ENCODE peak calls at places on chromosomes 13 and 19, in six cellular contexts. H is mammary epithelial cell, T is small intestine, R is choroid plexus epithelial cell, M is fibroblast of lung, Q is GM23248. J is an unnamed sample.

GRCh38 chr13:93307166-93307565 is 80.6 kb downstream of the GPC6 start:
- DNase-seq in H (no peak), T (no peak), R (no peak), M (no peak), Q (peak; percentile 43), J (no peak)

GRCh38 chr13:48393698-48394085 is 19.2 kb downstream of the LPAR6 start:
- DNase-seq in H (no peak), T (no peak), R (no peak), M (no peak), Q (no peak), J (no peak)

GRCh38 chr13:56735537-56735942 is 405.2 kb upstream of the PRR20A start:
- DNase-seq in H (no peak), T (no peak), R (no peak), M (no peak), Q (no peak), J (no peak)

GRCh38 chr13:30576528-30576927 is 41.2 kb upstream of the USPL1 start:
- DNase-seq in H (peak; percentile 73), T (peak; percentile 29), R (peak; percentile 72), M (peak; percentile 59), Q (no peak), J (peak; percentile 31)

GRCh38 chr13:30804474-30804873 is 69.1 kb downstream of the ALOX5AP start:
- DNase-seq in H (no peak), T (no peak), R (no peak), M (no peak), Q (peak; percentile 49), J (no peak)

GRCh38 chr13:40706439-40706838 is 40.0 kb upstream of the FOXO1 start:
- DNase-seq in H (no peak), T (no peak), R (no peak), M (no peak), Q (no peak), J (no peak)

GRCh38 chr13:42819712-42820111 is 38.3 kb downstream of the FAM216B start:
- DNase-seq in H (no peak), T (no peak), R (peak; percentile 79), M (no peak), Q (no peak), J (no peak)

GRCh38 chr13:50106559-50106958 is 91.3 kb downstream of the KCNRG start:
- DNase-seq in H (no peak), T (no peak), R (no peak), M (no peak), Q (no peak), J (no peak)

GRCh38 chr13:105410602-105411001 is 1124.9 kb downstream of the EFNB2 start:
- DNase-seq in H (peak; percentile 53), T (peak; percentile 52), R (peak; percentile 67), M (peak; percentile 34), Q (peak; percentile 19), J (peak; percentile 8)
- H3K4me3 ChIP-seq in H (no peak overlapping the region), T (no peak overlapping the region), R (peak overlapping the region; percentile 44), M (no peak overlapping the region), Q (no peak overlapping the region), J (no peak overlapping the region)

DNA sequence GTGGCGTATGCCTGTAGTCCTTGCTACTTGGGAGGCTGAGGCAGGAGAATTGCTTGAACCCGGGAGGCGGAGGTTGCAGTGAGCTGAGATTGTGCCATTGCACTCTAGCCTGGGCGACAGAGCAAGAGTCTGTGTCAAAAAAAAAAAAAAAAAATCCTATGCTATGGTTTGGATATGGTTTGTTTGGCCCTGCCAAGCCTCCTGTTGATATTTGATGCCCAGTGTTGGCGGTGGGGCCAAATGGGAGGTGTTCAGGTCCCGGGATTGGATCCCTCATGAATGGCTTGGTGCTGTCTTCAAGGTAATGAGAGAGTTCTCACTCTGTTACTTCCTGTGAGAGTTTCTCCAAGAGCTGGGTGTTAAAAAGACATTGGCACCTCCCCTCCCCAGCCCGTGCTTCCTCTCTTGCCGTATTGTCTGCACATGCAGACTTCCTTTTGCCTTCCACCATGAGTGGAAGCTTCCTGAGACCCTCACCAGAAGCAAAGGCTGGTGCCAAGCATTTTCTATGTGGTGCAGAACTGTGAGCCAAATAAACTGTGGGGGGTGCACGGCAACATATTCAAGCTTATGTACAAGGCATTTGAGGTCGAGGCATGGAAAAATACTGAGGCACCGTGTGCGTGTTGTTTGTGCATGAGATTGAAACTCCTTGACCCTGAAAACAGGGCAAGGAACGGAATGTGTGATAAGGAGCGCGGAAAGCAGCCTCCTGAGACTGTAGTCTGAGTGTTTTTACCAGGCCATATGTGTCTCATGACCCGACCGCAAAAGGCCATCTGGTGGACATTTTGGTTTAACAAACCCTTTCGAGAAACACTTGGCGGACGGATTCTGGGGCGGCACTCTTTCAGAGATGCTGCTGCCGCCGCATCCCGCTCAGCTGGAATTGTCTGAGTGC is 7.3 kb downstream of the SIGLEC9 start:
- DNase-seq in H (no peak), T (peak; percentile 6), R (peak; percentile 98), M (peak; percentile 60), Q (peak; percentile 45), J (no peak)
- H3K4me3 ChIP-seq in H (no peak overlapping the region), T (no peak overlapping the region), R (no peak overlapping the region), M (no peak overlapping the region), Q (no peak overlapping the region), J (no peak overlapping the region)

GRCh38 chr19:1489463-1489971 is 633 bp downstream of the PCSK4 start:
- DNase-seq in H (no peak), T (no peak), R (no peak), M (no peak), Q (no peak), J (no peak)
- H3K4me3 ChIP-seq in H (peak overlapping the region; percentile 55), T (peak overlapping the region; percentile 25), R (peak overlapping the region; percentile 65), M (peak overlapping the region; percentile 55), Q (peak overlapping the region; percentile 72), J (peak overlapping the region; percentile 60)

DNA sequence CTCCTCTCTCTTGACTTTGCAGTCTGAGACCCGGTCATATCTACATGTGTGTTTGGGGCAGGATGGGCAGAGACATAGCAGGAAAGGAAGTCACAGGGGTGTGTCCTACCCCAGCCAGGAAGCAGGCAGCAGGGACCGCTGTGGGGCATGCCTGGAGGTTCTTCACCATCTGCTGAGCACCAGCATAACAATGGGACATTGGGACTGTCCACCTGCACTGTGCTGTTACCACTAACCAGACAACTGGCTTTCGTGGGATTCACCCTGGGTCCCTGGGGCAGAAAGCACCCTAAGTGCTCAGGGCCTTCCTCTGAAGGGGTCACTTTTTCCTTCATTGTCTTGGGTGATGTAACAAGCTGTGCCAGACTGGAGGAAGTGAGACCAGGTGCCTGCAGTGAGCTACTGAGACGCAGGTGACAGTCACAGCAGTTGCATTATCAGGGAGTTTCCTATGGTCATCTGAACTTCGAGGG is 2.6 kb upstream of the HAUS5 start:
- DNase-seq in H (no peak), T (no peak), R (no peak), M (no peak), Q (no peak), J (no peak)
- H3K4me3 ChIP-seq in H (no peak overlapping the region), T (no peak overlapping the region), R (no peak overlapping the region), M (no peak overlapping the region), Q (no peak overlapping the region), J (no peak overlapping the region)

DNA sequence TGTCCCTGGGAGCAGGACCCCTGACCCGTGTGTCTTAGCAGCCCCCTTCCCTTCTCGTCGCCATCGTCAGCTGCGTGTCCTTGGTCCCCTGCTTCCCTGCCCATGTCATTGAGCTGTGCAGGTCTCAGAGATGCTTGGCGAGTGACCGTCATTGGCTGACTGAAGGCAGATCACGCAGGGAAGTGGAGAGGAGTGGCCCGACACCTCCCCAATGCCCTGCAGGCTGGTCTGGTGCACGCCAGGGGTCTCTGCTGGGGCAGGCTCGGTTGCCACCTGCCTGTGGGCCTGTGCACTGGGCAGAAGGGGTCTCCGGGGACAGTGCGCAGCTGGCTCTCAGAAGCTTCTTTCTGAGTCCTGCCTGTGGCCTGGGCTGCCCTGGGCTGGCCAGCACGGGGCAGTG is 6.2 kb downstream of the GNA11 start:
- DNase-seq in H (no peak), T (no peak), R (no peak), M (no peak), Q (no peak), J (no peak)
- H3K4me3 ChIP-seq in H (no peak overlapping the region), T (no peak overlapping the region), R (no peak overlapping the region), M (no peak overlapping the region), Q (no peak overlapping the region), J (no peak overlapping the region)

GRCh38 chr19:23415034-23415433 is 19.8 kb upstream of the ZNF91 start:
- DNase-seq in H (no peak), T (peak; percentile 49), R (no peak), M (no peak), Q (no peak), J (no peak)
- H3K4me3 ChIP-seq in H (peak overlapping the region; percentile 52), T (no peak overlapping the region), R (peak overlapping the region; percentile 46), M (peak overlapping the region; percentile 33), Q (peak overlapping the region; percentile 33), J (no peak overlapping the region)

GRCh38 chr19:41921280-41922219 is 6.7 kb downstream of the ERFL start:
- DNase-seq in H (no peak), T (no peak), R (no peak), M (no peak), Q (no peak), J (no peak)
- H3K4me3 ChIP-seq in H (no peak overlapping the region), T (no peak overlapping the region), R (no peak overlapping the region), M (no peak overlapping the region), Q (no peak overlapping the region), J (no peak overlapping the region)

DNA sequence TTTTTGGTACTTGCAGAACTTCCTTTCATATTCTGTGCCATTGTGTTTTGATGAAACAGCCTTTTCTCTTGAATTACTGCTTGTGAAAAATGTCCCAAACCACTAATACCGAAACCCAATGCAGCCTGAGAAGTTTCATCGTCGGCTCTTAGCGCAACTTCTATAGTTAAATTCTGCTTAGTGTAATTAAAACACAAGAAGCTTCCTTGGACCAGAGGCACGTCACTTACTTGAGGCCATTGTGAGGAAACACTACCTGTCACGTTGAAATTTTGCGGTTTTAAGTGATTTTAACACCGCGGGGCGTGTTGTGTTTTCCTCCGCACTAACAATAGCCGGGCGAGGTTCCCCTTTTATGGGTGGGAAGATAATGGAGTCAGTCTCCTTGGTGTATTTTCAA is 70.9 kb downstream of the GGACT start:
- DNase-seq in H (no peak), T (no peak), R (no peak), M (no peak), Q (no peak), J (no peak)
- H3K4me3 ChIP-seq in H (no peak overlapping the region), T (no peak overlapping the region), R (no peak overlapping the region), M (no peak overlapping the region), Q (no peak overlapping the region), J (no peak overlapping the region)

DNA sequence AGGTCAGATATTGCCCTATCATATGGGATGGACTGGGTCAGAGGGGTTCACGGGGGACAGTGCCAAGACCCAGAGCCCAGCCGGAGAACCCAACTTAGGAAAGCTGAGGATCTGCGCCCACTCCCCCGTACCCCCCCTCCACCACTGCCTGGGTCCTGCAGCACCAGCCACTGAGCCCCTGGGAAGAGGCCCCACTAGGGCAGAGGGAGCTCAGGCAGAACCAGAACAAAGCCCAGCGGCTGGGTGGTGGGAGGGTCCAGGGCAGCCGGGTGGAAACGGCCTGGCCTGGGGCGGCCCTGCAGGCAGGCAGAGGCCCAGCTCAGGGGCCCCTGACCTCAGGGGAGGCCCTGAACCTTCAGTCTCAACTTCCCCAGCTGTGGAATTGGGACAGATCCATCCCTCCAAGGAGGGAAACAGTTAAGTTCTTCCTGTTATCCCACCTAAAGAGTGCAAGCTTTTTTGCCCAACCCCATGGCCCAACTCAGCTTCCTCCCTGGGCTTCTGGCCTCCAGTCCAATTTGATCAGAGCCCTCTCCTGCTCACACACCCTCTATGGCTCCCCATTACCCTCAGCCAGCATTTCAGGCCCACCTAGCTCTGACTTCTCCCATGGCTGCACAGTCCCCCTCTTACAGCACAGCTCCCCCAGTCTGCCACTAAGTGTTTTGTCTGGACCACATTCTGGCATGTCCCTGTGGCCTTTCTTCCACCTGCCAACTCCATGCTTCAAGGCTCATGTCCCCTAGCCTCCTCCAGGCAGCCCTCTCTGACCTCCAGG is 3.1 kb downstream of the NR2F6 start:
- DNase-seq in H (no peak), T (no peak), R (no peak), M (no peak), Q (no peak), J (no peak)
- H3K4me3 ChIP-seq in H (no peak overlapping the region), T (no peak overlapping the region), R (peak overlapping the region; percentile 77), M (peak overlapping the region; percentile 84), Q (peak overlapping the region; percentile 92), J (peak overlapping the region; percentile 1)

GRCh38 chr19:16896098-16896912 is 7.5 kb downstream of the F2RL3 start:
- DNase-seq in H (no peak), T (no peak), R (no peak), M (no peak), Q (no peak), J (no peak)
- H3K4me3 ChIP-seq in H (peak overlapping the region; percentile 52), T (peak overlapping the region; percentile 22), R (peak overlapping the region; percentile 54), M (peak overlapping the region; percentile 40), Q (peak overlapping the region; percentile 60), J (peak overlapping the region; percentile 49)

J was measured in bronchial epithelial cell.